ENCODE peak calls at places on chromosomes 3 and 15, in eight cellular contexts. Z, E, L, F, X, V, A and K are unnamed samples.

GRCh38 chr15:40338041-40338657 is 2.6 kb downstream of the CCDC9B start:
- DNase-seq in Z (peak), V (peak), X (peak), F (peak), E (peak), A (peak), L (peak), K (peak)

GRCh38 chr3:62084558-62084957 is 288.8 kb downstream of the FEZF2 start:
- DNase-seq in E (peak), Z (no peak), V (no peak), F (no peak), L (no peak), A (no peak), X (no peak), K (no peak)

GRCh38 chr3:191350389-191351090 is 20.2 kb upstream of the UTS2B start:
- DNase-seq in F (no peak), L (peak), E (peak), Z (no peak), A (no peak), X (no peak), V (no peak), K (peak)

GRCh38 chr15:65836665-65837064 is 32.6 kb upstream of the RAB11A start:
- DNase-seq in F (no peak), E (no peak), X (no peak), A (no peak), Z (no peak), L (no peak), V (no peak), K (no peak)

GRCh38 chr3:121155023-121155422 is 247.0 kb downstream of the STXBP5L start:
- DNase-seq in F (no peak), Z (no peak), A (peak), L (no peak), V (no peak), E (peak), X (no peak), K (peak)

GRCh38 chr15:86178845-86179244 is 99.2 kb downstream of the AGBL1 start:
- DNase-seq in E (no peak), X (no peak), L (no peak), Z (no peak), A (no peak), V (no peak), F (no peak), K (no peak)

GRCh38 chr3:72516361-72516760 is 331.9 kb downstream of the SHQ1 start:
- DNase-seq in A (no peak), L (no peak), X (no peak), F (no peak), V (no peak), Z (no peak), E (no peak), K (no peak)

GRCh38 chr15:77632760-77633133 is at the start of gene LINGO1:
- DNase-seq in F (peak), X (no peak), Z (no peak), E (peak), A (no peak), V (peak), L (peak), K (no peak)

GRCh38 chr3:14372587-14372986 is 29.8 kb upstream of the SLC6A6 start:
- DNase-seq in A (no peak), E (no peak), L (no peak), Z (no peak), V (no peak), F (no peak), X (no peak), K (no peak)

GRCh38 chr15:84816694-84817460 is at the start of gene ALPK3:
- DNase-seq in F (no peak), A (no peak), X (no peak), Z (no peak), E (peak), V (no peak), L (no peak), K (no peak)

GRCh38 chr3:183340222-183340621 is 87.2 kb downstream of the B3GNT5 start:
- DNase-seq in F (no peak), Z (peak), V (no peak), E (no peak), X (no peak), L (no peak), A (no peak), K (no peak)

GRCh38 chr3:149934524-149934923 is 36.2 kb downstream of the PFN2 start:
- DNase-seq in F (peak), Z (no peak), X (peak), A (no peak), V (no peak), L (peak), E (peak), K (peak)

GRCh38 chr3:44561076-44561475 is 6.1 kb downstream of the ZKSCAN7 start:
- DNase-seq in L (no peak), F (no peak), V (no peak), X (no peak), Z (no peak), E (no peak), A (no peak), K (no peak)

GRCh38 chr3:48431224-48432029 is 1.5 kb upstream of the PLXNB1 start:
- DNase-seq in F (no peak), V (no peak), Z (no peak), X (no peak), A (no peak), E (no peak), L (no peak), K (no peak)

GRCh38 chr3:65742914-65743313 is 295.8 kb downstream of the MAGI1 start:
- DNase-seq in L (peak), A (no peak), E (peak), X (no peak), Z (no peak), V (no peak), F (no peak), K (no peak)

GRCh38 chr15:70327328-70328136 is 229.8 kb upstream of the TLE3 start:
- DNase-seq in X (no peak), E (peak), F (peak), Z (no peak), A (no peak), V (no peak), L (peak), K (peak)

GRCh38 chr3:196287066-196287404 is 491 bp downstream of the PCYT1A start:
- DNase-seq in V (no peak), A (no peak), L (peak), X (peak), F (peak), E (peak), Z (no peak), K (peak)

GRCh38 chr15:62403164-62403809 is 238.2 kb upstream of the C2CD4B start:
- DNase-seq in Z (no peak), L (peak), E (peak), A (no peak), X (no peak), F (peak), V (no peak), K (peak)

GRCh38 chr15:56886450-56886856 is 32.0 kb upstream of the TCF12 start:
- DNase-seq in L (peak), E (no peak), A (no peak), X (no peak), Z (no peak), V (no peak), F (no peak), K (no peak)

GRCh38 chr15:66700412-66700801 is 1.6 kb upstream of the SMAD6 start:
- DNase-seq in Z (no peak), E (no peak), X (no peak), V (no peak), A (no peak), F (no peak), L (no peak), K (no peak)

GRCh38 chr3:121630355-121630754 is 30.3 kb downstream of the HCLS1 start:
- DNase-seq in A (no peak), F (no peak), L (no peak), X (no peak), E (no peak), Z (no peak), V (no peak), K (no peak)

GRCh38 chr15:67945951-67946700 is 106.3 kb upstream of the RNU6-1 start:
- DNase-seq in A (no peak), X (no peak), E (peak), F (peak), L (peak), Z (no peak), V (no peak), K (peak)

GRCh38 chr3:107919239-107919638 is 171.6 kb downstream of the CD47 start:
- DNase-seq in A (no peak), X (no peak), Z (no peak), F (no peak), E (no peak), L (no peak), V (no peak), K (no peak)

GRCh38 chr3:22157848-22158247 is 406.8 kb upstream of the ZNF385D start:
- DNase-seq in L (no peak), A (no peak), X (no peak), F (peak), Z (no peak), E (no peak), V (no peak), K (no peak)

GRCh38 chr15:32893412-32893811 is 175.6 kb downstream of the GREM1 start:
- DNase-seq in Z (no peak), F (no peak), E (no peak), L (no peak), V (no peak), X (no peak), A (no peak), K (no peak)

GRCh38 chr3:175383366-175383765 is 524.2 kb downstream of the NAALADL2 start:
- DNase-seq in F (peak), Z (no peak), A (no peak), X (no peak), L (peak), V (no peak), E (no peak), K (peak)

GRCh38 chr15:78989701-78990248 is 44.9 kb upstream of the CTSH start:
- DNase-seq in X (no peak), L (no peak), A (no peak), F (no peak), E (peak), V (no peak), Z (no peak), K (no peak)

GRCh38 chr3:128481438-128481942 is 11.5 kb downstream of the GATA2 start:
- DNase-seq in E (no peak), A (no peak), L (no peak), V (no peak), Z (no peak), F (no peak), X (no peak), K (no peak)

GRCh38 chr3:128621931-128622330 is 28.7 kb downstream of the RPN1 start:
- DNase-seq in V (no peak), L (no peak), F (no peak), Z (no peak), X (no peak), E (no peak), A (no peak), K (no peak)

GRCh38 chr3:126267169-126267975 is 87.0 kb upstream of the ALDH1L1 start:
- DNase-seq in L (peak), X (peak), A (peak), V (peak), Z (no peak), E (peak), F (peak), K (peak)

GRCh38 chr3:164360078-164360578 is 718.2 kb downstream of the SI start:
- DNase-seq in E (no peak), L (no peak), A (no peak), X (no peak), V (no peak), Z (no peak), F (no peak), K (no peak)

GRCh38 chr3:56630966-56631365 is 52.1 kb downstream of the TASOR start:
- DNase-seq in F (no peak), V (no peak), L (no peak), X (no peak), E (peak), A (no peak), Z (no peak), K (no peak)

GRCh38 chr15:52100807-52101206 is 11.8 kb downstream of the BCL2L10 start:
- DNase-seq in F (peak), L (peak), A (peak), V (no peak), X (peak), Z (no peak), E (peak), K (peak)

GRCh38 chr3:120745466-120745865 is 2.9 kb downstream of the GTF2E1 start:
- DNase-seq in L (no peak), E (no peak), F (no peak), A (no peak), V (no peak), X (no peak), Z (no peak), K (no peak)

GRCh38 chr3:186665484-186666188 is at the start of gene HRG:
- DNase-seq in Z (no peak), V (no peak), X (no peak), F (no peak), A (no peak), E (no peak), L (no peak), K (no peak)

GRCh38 chr3:129195731-129196256 is 12.1 kb upstream of the CNBP start:
- DNase-seq in F (peak), L (peak), E (peak), A (peak), Z (no peak), V (no peak), X (peak), K (peak)

GRCh38 chr15:72118400-72118978 is at the start of gene SENP8:
- DNase-seq in L (no peak), V (no peak), F (no peak), E (no peak), A (no peak), Z (no peak), X (no peak), K (no peak)

GRCh38 chr3:39106281-39107055 is 959 bp downstream of the GORASP1 start:
- DNase-seq in F (peak), Z (no peak), V (no peak), X (no peak), A (no peak), L (peak), E (peak), K (peak)